ENCODE peak calls at places on chromosome 13, in ten cellular contexts. Z, U, N, B, T, C, W, I, O and S are unnamed samples.

GRCh38 chr13:47326061-47326460 is 429.2 kb upstream of the HTR2A start:
- DNase-seq in U (no peak), W (no peak), Z (peak), T (no peak), C (no peak), B (no peak), O (no peak), N (no peak), I (no peak), S (no peak)

GRCh38 chr13:32225494-32225931 is 89.7 kb downstream of the ZAR1L start:
- DNase-seq in I (no peak), B (no peak), O (no peak), N (no peak), Z (peak), U (no peak), C (no peak), W (no peak), T (no peak), S (no peak)

GRCh38 chr13:30872685-30873443 is 33.2 kb upstream of the MEDAG start:
- DNase-seq in T (no peak), W (peak), O (peak), I (no peak), U (peak), C (no peak), Z (peak), N (peak), B (no peak), S (peak)

GRCh38 chr13:30464496-30465351 is 1.0 kb downstream of the HMGB1 start:
- DNase-seq in T (peak), B (peak), C (peak), W (peak), I (peak), Z (peak), O (peak), U (peak), N (peak), S (peak)

GRCh38 chr13:24887759-24888158 is 123.8 kb downstream of the RNF17 start:
- DNase-seq in I (no peak), W (no peak), N (no peak), B (no peak), Z (no peak), U (no peak), O (no peak), C (no peak), T (no peak), S (no peak)

GRCh38 chr13:29878101-29878500 is 27.7 kb upstream of the UBL3 start:
- DNase-seq in C (no peak), O (no peak), N (no peak), T (no peak), Z (peak), W (no peak), I (no peak), B (no peak), U (no peak), S (no peak)

GRCh38 chr13:34591163-34591562 is 350.9 kb upstream of the NBEA start:
- DNase-seq in W (no peak), Z (no peak), U (no peak), I (no peak), T (no peak), N (no peak), B (no peak), O (no peak), C (no peak), S (no peak)

GRCh38 chr13:31045621-31046081 is 113.2 kb downstream of the TEX26 start:
- DNase-seq in N (no peak), B (peak), O (peak), T (peak), U (peak), C (no peak), Z (peak), I (no peak), W (no peak), S (peak)

GRCh38 chr13:100409132-100409531 is 179.5 kb downstream of the GGACT start:
- DNase-seq in Z (peak), I (no peak), C (no peak), O (no peak), U (no peak), N (no peak), T (no peak), W (peak), B (no peak), S (no peak)

GRCh38 chr13:38262211-38262610 is 87.4 kb upstream of the UFM1 start:
- DNase-seq in T (no peak), B (no peak), C (no peak), Z (peak), U (no peak), O (no peak), W (no peak), I (no peak), N (no peak), S (no peak)

GRCh38 chr13:106001443-106001842 is 534.0 kb downstream of the EFNB2 start:
- DNase-seq in N (no peak), W (no peak), T (no peak), U (no peak), O (no peak), Z (no peak), B (no peak), C (no peak), I (no peak), S (no peak)

GRCh38 chr13:77574076-77574475 is 38.6 kb downstream of the SCEL start:
- DNase-seq in C (no peak), T (no peak), Z (no peak), N (no peak), U (no peak), B (no peak), W (no peak), O (no peak), I (no peak), S (no peak)

GRCh38 chr13:24693862-24694471 is 13.8 kb downstream of the ATP12A start:
- DNase-seq in Z (peak), W (peak), U (peak), B (peak), I (no peak), T (no peak), O (no peak), N (peak), C (no peak), S (no peak)

GRCh38 chr13:77207943-77208342 is 119.0 kb downstream of the MYCBP2 start:
- DNase-seq in T (no peak), U (no peak), B (peak), W (no peak), Z (peak), N (no peak), O (no peak), C (no peak), I (no peak), S (no peak)

GRCh38 chr13:106354961-106355360 is 180.5 kb downstream of the EFNB2 start:
- DNase-seq in I (no peak), N (no peak), U (no peak), W (no peak), T (no peak), Z (no peak), O (no peak), B (no peak), C (no peak), S (no peak)

GRCh38 chr13:47337781-47338507 is 441.1 kb upstream of the HTR2A start:
- DNase-seq in N (no peak), O (no peak), Z (peak), I (no peak), C (no peak), B (no peak), W (peak), T (no peak), U (no peak), S (no peak)

GRCh38 chr13:106276876-106277275 is 258.6 kb downstream of the EFNB2 start:
- DNase-seq in I (no peak), B (peak), N (no peak), U (no peak), C (no peak), W (no peak), O (no peak), T (no peak), Z (no peak), S (no peak)

GRCh38 chr13:99404005-99404755 is 97.0 kb upstream of the GPR183 start:
- DNase-seq in U (no peak), C (no peak), B (peak), W (no peak), T (no peak), N (no peak), O (no peak), Z (no peak), I (no peak), S (no peak)

GRCh38 chr13:44230736-44231135 is 142.9 kb upstream of the SERP2 start:
- DNase-seq in N (no peak), I (no peak), T (no peak), C (no peak), U (no peak), Z (peak), W (no peak), O (no peak), B (peak), S (no peak)

GRCh38 chr13:82654851-82655517 is 1227.3 kb downstream of the SLITRK1 start:
- DNase-seq in B (no peak), U (peak), N (no peak), W (no peak), Z (peak), T (peak), C (peak), O (no peak), I (peak), S (no peak)
- H3K4me3 ChIP-seq in B (no peak), U (no peak), N (no peak), W (no peak), Z (no peak), T (peak), C (no peak), O (no peak), I (no peak), S (no peak)

GRCh38 chr13:39784347-39784746 is 128.9 kb downstream of the COG6 start:
- DNase-seq in B (no peak), W (no peak), N (no peak), C (no peak), U (no peak), O (no peak), Z (peak), I (no peak), T (no peak), S (no peak)
- H3K4me3 ChIP-seq in B (no peak), W (no peak), N (no peak), C (no peak), U (no peak), O (no peak), Z (no peak), I (no peak), T (no peak), S (no peak)

GRCh38 chr13:112074139-112074710 is 7.3 kb downstream of the SOX1 start:
- DNase-seq in N (no peak), B (no peak), U (no peak), O (no peak), Z (no peak), C (no peak), W (peak), I (no peak), T (no peak), S (no peak)

GRCh38 chr13:112073245-112074138 is 6.5 kb downstream of the SOX1 start:
- DNase-seq in Z (no peak), C (no peak), N (no peak), B (no peak), O (no peak), U (no peak), T (no peak), W (peak), I (no peak), S (no peak)

GRCh38 chr13:112071902-112072530 is 5.1 kb downstream of the SOX1 start:
- DNase-seq in I (no peak), O (no peak), W (peak), B (no peak), Z (no peak), N (no peak), T (no peak), C (no peak), U (no peak), S (no peak)

GRCh38 chr13:112071011-112071901 is 4.3 kb downstream of the SOX1 start:
- DNase-seq in B (no peak), T (no peak), W (peak), I (no peak), O (no peak), C (no peak), N (no peak), Z (no peak), U (no peak), S (no peak)

GRCh38 chr13:112072531-112073244 is 5.7 kb downstream of the SOX1 start:
- DNase-seq in I (no peak), T (no peak), N (no peak), C (no peak), Z (no peak), U (no peak), O (no peak), W (peak), B (no peak), S (no peak)
- H3K4me3 ChIP-seq in I (peak), T (peak), N (no peak), C (no peak), Z (no peak), U (no peak), O (no peak), W (peak), B (no peak), S (no peak)

GRCh38 chr13:23609414-23610186 is 39.4 kb downstream of the TNFRSF19 start:
- DNase-seq in O (peak), N (no peak), C (peak), U (peak), T (no peak), Z (peak), I (no peak), B (peak), W (no peak), S (peak)
- H3K4me3 ChIP-seq in O (peak), N (no peak), C (no peak), U (no peak), T (peak), Z (no peak), I (peak), B (peak), W (no peak), S (peak)

DNA sequence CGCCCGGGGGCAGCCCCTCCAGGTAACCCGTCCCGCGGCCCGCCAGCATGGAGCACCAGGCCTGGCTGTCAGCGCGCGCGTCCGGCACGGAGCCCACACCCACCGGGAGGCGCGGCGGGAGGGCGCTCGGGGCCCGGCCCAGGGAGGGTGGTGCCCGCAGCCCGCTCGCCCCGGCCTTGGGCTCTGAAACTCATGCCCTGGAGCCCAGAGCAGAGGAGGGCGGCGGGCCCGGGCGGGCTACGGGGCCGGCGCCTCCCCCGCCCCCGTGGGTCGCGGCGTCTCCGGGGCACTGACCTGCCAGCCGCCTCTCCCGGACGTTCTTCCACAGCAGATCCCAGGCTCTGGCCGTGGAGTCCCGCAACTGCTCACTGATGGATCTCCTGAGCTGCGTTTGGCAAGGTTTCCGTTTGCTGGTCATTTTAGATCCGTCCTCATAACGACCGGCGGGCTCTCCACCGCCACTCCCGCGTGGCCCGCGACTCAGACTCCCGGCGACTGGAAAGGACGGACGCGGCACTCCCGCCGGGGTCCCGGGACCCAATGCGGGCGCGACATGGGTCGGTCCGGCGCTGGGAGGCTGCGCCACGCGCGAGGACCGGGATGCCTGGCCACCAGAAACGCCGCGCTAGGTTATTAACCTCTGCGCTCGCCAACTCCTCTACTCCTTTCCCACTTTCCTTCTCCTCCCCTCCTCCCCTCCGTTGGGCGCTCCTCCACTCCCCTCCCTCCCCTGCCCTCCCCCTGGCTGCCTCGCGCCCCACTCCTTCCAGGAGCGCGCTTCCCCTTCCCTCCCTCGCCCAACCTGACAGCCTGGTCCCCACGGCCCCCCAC is 64.7 kb upstream of the STARD13 start:
- DNase-seq in W (peak), O (peak), N (peak), U (peak), I (peak), T (peak), C (peak), Z (peak), B (peak), S (peak)
- H3K4me3 ChIP-seq in W (peak), O (peak), N (peak), U (peak), I (peak), T (peak), C (peak), Z (peak), B (peak), S (peak)

GRCh38 chr13:98232456-98232855 is 55.4 kb upstream of the RNF113B start:
- DNase-seq in I (no peak), W (no peak), O (no peak), N (no peak), B (peak), T (no peak), U (no peak), C (no peak), Z (no peak), S (no peak)

GRCh38 chr13:98233127-98233526 is 56.1 kb upstream of the RNF113B start:
- DNase-seq in N (no peak), B (no peak), O (no peak), W (no peak), I (no peak), U (no peak), C (no peak), T (no peak), Z (no peak), S (no peak)

GRCh38 chr13:98228661-98229349 is 51.7 kb upstream of the RNF113B start:
- DNase-seq in B (peak), O (no peak), C (no peak), T (no peak), Z (peak), I (no peak), U (no peak), W (no peak), N (no peak), S (no peak)

GRCh38 chr13:98239156-98240076 is 62.3 kb upstream of the RNF113B start:
- DNase-seq in W (no peak), Z (no peak), N (no peak), T (no peak), B (no peak), O (no peak), U (no peak), I (no peak), C (no peak), S (no peak)

GRCh38 chr13:98234348-98234747 is 57.3 kb upstream of the RNF113B start:
- DNase-seq in C (no peak), T (no peak), W (no peak), N (no peak), Z (no peak), B (no peak), I (no peak), U (no peak), O (no peak), S (no peak)
- H3K4me3 ChIP-seq in C (no peak), T (no peak), W (no peak), N (no peak), Z (no peak), B (no peak), I (no peak), U (no peak), O (no peak), S (no peak)

GRCh38 chr13:45255253-45255987 is 54.6 kb upstream of the KCTD4 start:
- DNase-seq in B (peak), U (no peak), T (no peak), O (no peak), C (no peak), Z (no peak), N (no peak), W (no peak), I (no peak), S (no peak)
- H3K4me3 ChIP-seq in B (no peak), U (no peak), T (no peak), O (no peak), C (no peak), Z (no peak), N (no peak), W (no peak), I (no peak), S (no peak)

GRCh38 chr13:21616880-21617279 is 12.9 kb upstream of the MICU2 start:
- DNase-seq in B (peak), N (no peak), W (peak), C (no peak), O (no peak), Z (no peak), T (no peak), U (no peak), I (no peak), S (no peak)
- H3K4me3 ChIP-seq in B (no peak), N (no peak), W (no peak), C (no peak), O (no peak), Z (no peak), T (no peak), U (no peak), I (no peak), S (no peak)